ENCODE peak calls at places on chromosomes 2 and 18, in nine cellular contexts. One of them, this sample, is unnamed. For H3K9me3, the result is how much of the 10 kb centered on the place peaks cover.

GRCh38 chr2:201157694-201158093 is 25.2 kb upstream of the CASP10 start:
- DNase-seq in GM12878: no peak
- DNase-seq in fibroblast of lung: no peak
- DNase-seq in SJSA1: no peak
- DNase-seq in lung: no peak
- DNase-seq in keratinocyte: peak
- DNase-seq in right lobe of liver: no peak
- DNase-seq in IMR-90: no peak
- DNase-seq in HCT116: no peak
- DNase-seq in this sample: no peak

GRCh38 chr2:137983581-137983980 is 19.3 kb downstream of the HNMT start:
- DNase-seq in right lobe of liver: no peak
- DNase-seq in SJSA1: no peak
- DNase-seq in GM12878: no peak
- DNase-seq in keratinocyte: no peak
- DNase-seq in lung: no peak
- DNase-seq in HCT116: no peak
- DNase-seq in fibroblast of lung: no peak
- DNase-seq in IMR-90: no peak
- DNase-seq in this sample: no peak

GRCh38 chr2:75064691-75065396 is 106.4 kb downstream of the POLE4 start:
- DNase-seq in keratinocyte: no peak
- DNase-seq in SJSA1: peak
- DNase-seq in right lobe of liver: peak
- DNase-seq in IMR-90: peak
- DNase-seq in fibroblast of lung: peak
- DNase-seq in HCT116: peak
- DNase-seq in lung: peak
- DNase-seq in GM12878: no peak
- DNase-seq in this sample: peak

GRCh38 chr18:11512096-11513030 is 97.0 kb upstream of the SLC35G4 start:
- DNase-seq in GM12878: no peak
- DNase-seq in fibroblast of lung: peak
- DNase-seq in IMR-90: no peak
- DNase-seq in keratinocyte: no peak
- DNase-seq in right lobe of liver: no peak
- DNase-seq in HCT116: no peak
- DNase-seq in SJSA1: no peak
- DNase-seq in lung: no peak
- DNase-seq in this sample: no peak

GRCh38 chr18:58590231-58590630 is 38.7 kb downstream of the ALPK2 start:
- DNase-seq in HCT116: no peak
- DNase-seq in lung: no peak
- DNase-seq in GM12878: no peak
- DNase-seq in IMR-90: peak
- DNase-seq in keratinocyte: no peak
- DNase-seq in fibroblast of lung: no peak
- DNase-seq in right lobe of liver: no peak
- DNase-seq in SJSA1: peak
- DNase-seq in this sample: no peak

GRCh38 chr18:13672657-13673056 is 53.7 kb downstream of the FAM210A start:
- DNase-seq in SJSA1: no peak
- DNase-seq in right lobe of liver: no peak
- DNase-seq in IMR-90: no peak
- DNase-seq in GM12878: no peak
- DNase-seq in keratinocyte: no peak
- DNase-seq in HCT116: no peak
- DNase-seq in fibroblast of lung: no peak
- DNase-seq in lung: no peak
- DNase-seq in this sample: no peak

GRCh38 chr2:118940486-118941120 is 1.4 kb upstream of the MARCO start:
- DNase-seq in lung: peak
- DNase-seq in SJSA1: no peak
- DNase-seq in GM12878: no peak
- DNase-seq in right lobe of liver: no peak
- DNase-seq in keratinocyte: no peak
- DNase-seq in IMR-90: no peak
- DNase-seq in fibroblast of lung: no peak
- DNase-seq in HCT116: no peak
- DNase-seq in this sample: no peak

GRCh38 chr2:158496986-158497385 is 40.2 kb downstream of the PKP4 start:
- DNase-seq in right lobe of liver: no peak
- DNase-seq in keratinocyte: no peak
- DNase-seq in HCT116: no peak
- DNase-seq in lung: no peak
- DNase-seq in fibroblast of lung: no peak
- DNase-seq in SJSA1: no peak
- DNase-seq in GM12878: no peak
- DNase-seq in IMR-90: no peak
- DNase-seq in this sample: no peak

GRCh38 chr18:26268454-26268853 is 42.2 kb downstream of the TAF4B start:
- DNase-seq in SJSA1: no peak
- DNase-seq in lung: no peak
- DNase-seq in fibroblast of lung: no peak
- DNase-seq in IMR-90: no peak
- DNase-seq in keratinocyte: peak
- DNase-seq in HCT116: no peak
- DNase-seq in GM12878: no peak
- DNase-seq in right lobe of liver: no peak
- DNase-seq in this sample: no peak

GRCh38 chr2:227524665-227525064 is 52.7 kb downstream of the AGFG1 start:
- DNase-seq in keratinocyte: no peak
- DNase-seq in HCT116: no peak
- DNase-seq in fibroblast of lung: no peak
- DNase-seq in lung: no peak
- DNase-seq in SJSA1: no peak
- DNase-seq in GM12878: no peak
- DNase-seq in IMR-90: no peak
- DNase-seq in right lobe of liver: no peak
- DNase-seq in this sample: no peak

GRCh38 chr2:73111300-73112025 is 1.3 kb downstream of the RAB11FIP5 start:
- DNase-seq in HCT116: peak
- DNase-seq in SJSA1: no peak
- DNase-seq in keratinocyte: peak
- DNase-seq in right lobe of liver: peak
- DNase-seq in IMR-90: no peak
- DNase-seq in GM12878: no peak
- DNase-seq in lung: no peak
- DNase-seq in fibroblast of lung: peak
- DNase-seq in this sample: no peak

GRCh38 chr18:70047931-70048603 is 100.4 kb upstream of the CD226 start:
- DNase-seq in GM12878: no peak
- DNase-seq in SJSA1: no peak
- DNase-seq in lung: no peak
- DNase-seq in keratinocyte: peak
- DNase-seq in IMR-90: peak
- DNase-seq in fibroblast of lung: peak
- DNase-seq in right lobe of liver: no peak
- DNase-seq in HCT116: no peak
- DNase-seq in this sample: no peak

GRCh38 chr2:221844966-221845365 is 272.9 kb upstream of the EPHA4 start:
- DNase-seq in lung: no peak
- DNase-seq in right lobe of liver: no peak
- DNase-seq in IMR-90: no peak
- DNase-seq in GM12878: no peak
- DNase-seq in SJSA1: no peak
- DNase-seq in HCT116: no peak
- DNase-seq in keratinocyte: no peak
- DNase-seq in fibroblast of lung: no peak
- DNase-seq in this sample: no peak
- H3K9me3 ChIP-seq in lung: under half
- H3K9me3 ChIP-seq in right lobe of liver: under half
- H3K9me3 ChIP-seq in IMR-90: under half
- H3K9me3 ChIP-seq in GM12878: under half
- H3K9me3 ChIP-seq in SJSA1: under half
- H3K9me3 ChIP-seq in HCT116: under half
- H3K9me3 ChIP-seq in keratinocyte: under half
- H3K9me3 ChIP-seq in fibroblast of lung: under half
- H3K9me3 ChIP-seq in this sample: under half

GRCh38 chr2:469521-469920 is 181.6 kb upstream of the ALKAL2 start:
- DNase-seq in fibroblast of lung: no peak
- DNase-seq in SJSA1: no peak
- DNase-seq in right lobe of liver: no peak
- DNase-seq in keratinocyte: no peak
- DNase-seq in GM12878: no peak
- DNase-seq in lung: no peak
- DNase-seq in IMR-90: no peak
- DNase-seq in HCT116: no peak
- DNase-seq in this sample: no peak

GRCh38 chr2:467543-467891 is 179.6 kb upstream of the ALKAL2 start:
- DNase-seq in right lobe of liver: no peak
- DNase-seq in GM12878: no peak
- DNase-seq in lung: no peak
- DNase-seq in IMR-90: no peak
- DNase-seq in fibroblast of lung: no peak
- DNase-seq in SJSA1: no peak
- DNase-seq in keratinocyte: no peak
- DNase-seq in HCT116: no peak
- DNase-seq in this sample: no peak

GRCh38 chr2:467892-468630 is 180.2 kb upstream of the ALKAL2 start:
- DNase-seq in HCT116: no peak
- DNase-seq in SJSA1: no peak
- DNase-seq in IMR-90: no peak
- DNase-seq in GM12878: no peak
- DNase-seq in fibroblast of lung: no peak
- DNase-seq in lung: no peak
- DNase-seq in keratinocyte: no peak
- DNase-seq in right lobe of liver: no peak
- DNase-seq in this sample: no peak

GRCh38 chr2:468631-469310 is 180.9 kb upstream of the ALKAL2 start:
- DNase-seq in SJSA1: no peak
- DNase-seq in IMR-90: no peak
- DNase-seq in right lobe of liver: no peak
- DNase-seq in GM12878: no peak
- DNase-seq in keratinocyte: no peak
- DNase-seq in fibroblast of lung: no peak
- DNase-seq in lung: no peak
- DNase-seq in HCT116: no peak
- DNase-seq in this sample: no peak

DNA sequence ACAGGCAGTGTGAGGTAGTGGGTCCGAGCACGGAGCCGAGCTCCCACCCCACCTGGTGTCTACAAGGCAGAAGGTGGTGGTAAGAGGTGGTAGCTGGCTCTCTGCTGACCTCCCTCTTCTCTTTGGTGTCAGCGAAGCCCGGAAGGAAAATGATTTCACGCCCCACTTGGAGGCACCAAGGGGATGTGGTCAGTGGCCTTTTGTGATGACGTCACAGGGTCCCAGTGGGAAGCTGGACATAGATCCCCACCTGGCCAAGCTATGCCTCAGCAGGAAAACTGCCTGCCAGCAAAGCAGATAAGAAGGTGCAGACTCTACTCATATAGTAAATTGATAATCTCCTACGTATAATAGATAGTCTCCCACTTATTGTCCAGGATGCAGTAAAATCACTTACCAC is 183.7 kb upstream of the ALKAL2 start:
- DNase-seq in right lobe of liver: no peak
- DNase-seq in IMR-90: no peak
- DNase-seq in GM12878: no peak
- DNase-seq in HCT116: no peak
- DNase-seq in SJSA1: no peak
- DNase-seq in keratinocyte: no peak
- DNase-seq in fibroblast of lung: no peak
- DNase-seq in lung: no peak
- DNase-seq in this sample: no peak
- H3K27ac ChIP-seq in right lobe of liver: no peak
- H3K27ac ChIP-seq in IMR-90: no peak
- H3K27ac ChIP-seq in GM12878: no peak
- H3K27ac ChIP-seq in HCT116: no peak
- H3K27ac ChIP-seq in SJSA1: no peak
- H3K27ac ChIP-seq in keratinocyte: no peak
- H3K27ac ChIP-seq in fibroblast of lung: no peak
- H3K27ac ChIP-seq in lung: no peak
- H3K27ac ChIP-seq in this sample: no peak

GRCh38 chr2:2728635-2729034 is 397.6 kb upstream of the MYT1L start:
- DNase-seq in IMR-90: no peak
- DNase-seq in GM12878: no peak
- DNase-seq in right lobe of liver: no peak
- DNase-seq in SJSA1: no peak
- DNase-seq in HCT116: no peak
- DNase-seq in lung: no peak
- DNase-seq in keratinocyte: no peak
- DNase-seq in fibroblast of lung: no peak
- DNase-seq in this sample: no peak
- H3K9me3 ChIP-seq in IMR-90: half or more
- H3K9me3 ChIP-seq in GM12878: under half
- H3K9me3 ChIP-seq in right lobe of liver: under half
- H3K9me3 ChIP-seq in SJSA1: under half
- H3K9me3 ChIP-seq in HCT116: under half
- H3K9me3 ChIP-seq in lung: under half
- H3K9me3 ChIP-seq in keratinocyte: under half
- H3K9me3 ChIP-seq in fibroblast of lung: under half
- H3K9me3 ChIP-seq in this sample: under half

GRCh38 chr2:33836628-33837027 is 237.5 kb upstream of the FAM98A start:
- DNase-seq in keratinocyte: no peak
- DNase-seq in GM12878: no peak
- DNase-seq in lung: no peak
- DNase-seq in SJSA1: no peak
- DNase-seq in IMR-90: no peak
- DNase-seq in fibroblast of lung: no peak
- DNase-seq in HCT116: no peak
- DNase-seq in right lobe of liver: no peak
- DNase-seq in this sample: no peak
- H3K27ac ChIP-seq in keratinocyte: no peak
- H3K27ac ChIP-seq in GM12878: no peak
- H3K27ac ChIP-seq in lung: no peak
- H3K27ac ChIP-seq in SJSA1: no peak
- H3K27ac ChIP-seq in IMR-90: no peak
- H3K27ac ChIP-seq in fibroblast of lung: no peak
- H3K27ac ChIP-seq in HCT116: no peak
- H3K27ac ChIP-seq in right lobe of liver: no peak
- H3K27ac ChIP-seq in this sample: no peak